ENCODE peak calls at places on chromosomes 1 and 21, in six cellular contexts. P, L, A, X, Y and M are unnamed samples. For H3K36me3, the result is how much of the 10 kb centered on the place peaks cover.

GRCh38 chr1:187617776-187618175 is 789.0 kb downstream of the PLA2G4A start:
- DNase-seq in A (no peak), P (no peak), X (no peak), L (no peak), Y (no peak), M (no peak)

GRCh38 chr1:18913065-18913502 is 10.7 kb upstream of the ALDH4A1 start:
- DNase-seq in L (peak), P (peak), A (peak), X (peak), Y (peak), M (no peak)

GRCh38 chr1:42358791-42359190 is 21.8 kb upstream of the RIMKLA start:
- DNase-seq in X (no peak), A (no peak), L (no peak), P (no peak), Y (no peak), M (no peak)

GRCh38 chr1:41626146-41626545 is 141.7 kb upstream of the EDN2 start:
- DNase-seq in A (peak), P (no peak), X (no peak), Y (peak), L (peak), M (no peak)

GRCh38 chr1:177873238-177873637 is 96.6 kb downstream of the SEC16B start:
- DNase-seq in Y (no peak), X (no peak), P (no peak), A (peak), L (no peak), M (no peak)

GRCh38 chr1:194889310-194889709 is 1702.9 kb upstream of the B3GALT2 start:
- DNase-seq in P (no peak), A (no peak), X (no peak), Y (no peak), L (no peak), M (no peak)

GRCh38 chr1:230854423-230854822 is 13.9 kb downstream of the C1orf198 start:
- DNase-seq in Y (no peak), X (no peak), P (no peak), L (no peak), A (no peak), M (no peak)

GRCh38 chr1:246324711-246325110 is 182.4 kb downstream of the SMYD3 start:
- DNase-seq in Y (no peak), L (no peak), A (peak), P (no peak), X (no peak), M (no peak)

GRCh38 chr1:114892194-114892918 is 37.7 kb downstream of the SYCP1 start:
- DNase-seq in X (no peak), A (no peak), L (no peak), Y (no peak), P (no peak), M (no peak)

GRCh38 chr21:35072960-35073359 is 23.9 kb upstream of the RUNX1 start:
- DNase-seq in L (no peak), P (no peak), X (peak), Y (no peak), A (peak), M (no peak)

GRCh38 chr1:21229246-21230000 is 52.7 kb upstream of the EIF4G3 start:
- DNase-seq in Y (no peak), P (no peak), A (peak), X (no peak), L (no peak), M (no peak)

GRCh38 chr1:7727816-7728477 is 43.1 kb upstream of the VAMP3 start:
- DNase-seq in Y (no peak), P (no peak), A (no peak), L (no peak), X (no peak), M (no peak)

GRCh38 chr1:113946112-113946511 is 17.0 kb downstream of the HIPK1 start:
- DNase-seq in X (no peak), Y (no peak), P (no peak), A (no peak), L (no peak), M (no peak)

GRCh38 chr1:199272107-199272506 is 633.3 kb downstream of the PTPRC start:
- DNase-seq in P (no peak), Y (peak), L (no peak), A (peak), X (no peak), M (no peak)

GRCh38 chr21:30710499-30710898 is 8.1 kb downstream of the KRTAP21-3 start:
- DNase-seq in P (no peak), L (no peak), A (no peak), Y (no peak), X (no peak), M (no peak)

GRCh38 chr1:54965624-54966340 is 14.6 kb upstream of the TMEM61 start:
- DNase-seq in X (peak), A (peak), L (no peak), Y (no peak), P (no peak), M (no peak)

GRCh38 chr1:236041899-236042618 is 22.8 kb downstream of the NID1 start:
- DNase-seq in X (no peak), P (no peak), Y (no peak), L (no peak), A (no peak), M (no peak)
- H3K36me3 ChIP-seq in X (half or more), P (under half), Y (under half), L (under half), A (under half), M (under half)

GRCh38 chr1:45337630-45338320 is 2.2 kb upstream of the TOE1 start:
- DNase-seq in X (no peak), A (no peak), L (no peak), Y (peak), P (no peak), M (no peak)
- H3K27ac ChIP-seq in X (no peak), A (no peak), L (no peak), Y (no peak), P (no peak), M (no peak)

GRCh38 chr21:43023175-43023574 is 48.8 kb downstream of the PKNOX1 start:
- DNase-seq in A (peak), P (no peak), X (no peak), Y (no peak), L (no peak), M (no peak)
- H3K36me3 ChIP-seq in A (half or more), P (under half), X (under half), Y (under half), L (under half), M (under half)

DNA sequence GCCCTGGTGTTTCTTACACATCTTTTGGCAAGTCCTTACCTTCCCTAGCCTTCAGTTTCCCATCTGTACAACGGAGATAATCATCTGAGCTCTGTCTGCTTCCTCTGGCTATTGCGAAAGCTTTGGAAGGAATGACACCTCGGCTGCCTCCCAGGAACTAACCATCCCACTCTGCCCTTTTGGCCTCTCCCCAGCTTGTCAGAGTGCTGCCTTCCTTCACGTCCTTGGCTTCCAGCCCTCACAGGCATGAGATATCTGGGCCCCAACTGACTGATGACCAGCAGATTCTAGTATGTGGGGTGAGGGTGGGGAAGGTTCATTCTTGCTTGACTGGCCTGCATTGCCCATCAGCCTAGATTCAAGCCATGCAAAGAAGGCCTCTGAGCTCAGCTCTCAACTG is 253.1 kb upstream of the FGGY start:
- DNase-seq in X (peak), A (peak), Y (peak), P (no peak), L (peak), M (no peak)
- H3K27ac ChIP-seq in X (peak), A (peak), Y (peak), P (no peak), L (peak), M (no peak)